ENCODE peak calls at places on chromosomes 2 and 18, in four cellular contexts. V is lower lobe of right lung, A is MM.1S, R is K562. X is an unnamed sample. For H3K36me3, the result is how much of the 10 kb centered on the place peaks cover.

GRCh38 chr2:55418512-55419235 is 982 bp downstream of the CCDC88A start:
- DNase-seq in V (no peak), A (no peak), R (peak), X (no peak)

GRCh38 chr2:133380991-133381390 is 187.3 kb downstream of the NCKAP5 start:
- DNase-seq in V (no peak), A (no peak), R (no peak), X (no peak)

GRCh38 chr2:83696838-83697237 is 762.2 kb downstream of the SUCLG1 start:
- DNase-seq in R (no peak), V (no peak), A (no peak), X (no peak)

GRCh38 chr2:128322651-128323491 is 4.2 kb upstream of the HS6ST1 start:
- DNase-seq in V (no peak), A (no peak), R (no peak), X (peak)

GRCh38 chr2:25615395-25615794 is 58.0 kb downstream of the DTNB start:
- DNase-seq in V (no peak), A (no peak), R (no peak), X (no peak)

GRCh38 chr18:36786686-36787085 is 42.1 kb downstream of the TPGS2 start:
- DNase-seq in R (no peak), V (peak), A (no peak), X (peak)

GRCh38 chr2:31987454-31987853 is 23.4 kb downstream of the MEMO1 start:
- DNase-seq in V (no peak), A (no peak), R (no peak), X (peak)

GRCh38 chr18:33761363-33761762 is 183.3 kb downstream of the ASXL3 start:
- DNase-seq in A (peak), R (no peak), V (no peak), X (no peak)

GRCh38 chr2:96970248-96970875 is 16.0 kb downstream of the FAM178B start:
- DNase-seq in R (no peak), V (peak), A (no peak), X (peak)

GRCh38 chr2:167190053-167190452 is 301.8 kb downstream of the XIRP2 start:
- DNase-seq in A (no peak), R (no peak), V (no peak), X (peak)

GRCh38 chr2:208031608-208032019 is 6.3 kb upstream of the PLEKHM3 start:
- DNase-seq in V (peak), R (no peak), A (no peak), X (no peak)

GRCh38 chr2:88181511-88181910 is 11.4 kb downstream of the THNSL2 start:
- DNase-seq in V (no peak), A (peak), R (no peak), X (no peak)

GRCh38 chr2:165064743-165065142 is 109.4 kb upstream of the SLC38A11 start:
- DNase-seq in A (no peak), R (no peak), V (no peak), X (no peak)

GRCh38 chr2:120773186-120773800 is 37.6 kb downstream of the GLI2 start:
- DNase-seq in R (no peak), A (no peak), V (peak), X (no peak)

GRCh38 chr2:120775261-120775660 is 39.6 kb downstream of the GLI2 start:
- DNase-seq in A (no peak), V (no peak), R (no peak), X (no peak)

GRCh38 chr2:120776649-120777048 is 41.0 kb downstream of the GLI2 start:
- DNase-seq in R (no peak), A (no peak), V (no peak), X (no peak)

GRCh38 chr2:120775801-120776589 is 40.3 kb downstream of the GLI2 start:
- DNase-seq in R (no peak), V (no peak), A (no peak), X (no peak)

GRCh38 chr2:120774557-120775160 is 39.0 kb downstream of the GLI2 start:
- DNase-seq in R (no peak), A (no peak), V (no peak), X (no peak)
- H3K36me3 ChIP-seq in R (under half), A (under half), V (under half), X (under half)

DNA sequence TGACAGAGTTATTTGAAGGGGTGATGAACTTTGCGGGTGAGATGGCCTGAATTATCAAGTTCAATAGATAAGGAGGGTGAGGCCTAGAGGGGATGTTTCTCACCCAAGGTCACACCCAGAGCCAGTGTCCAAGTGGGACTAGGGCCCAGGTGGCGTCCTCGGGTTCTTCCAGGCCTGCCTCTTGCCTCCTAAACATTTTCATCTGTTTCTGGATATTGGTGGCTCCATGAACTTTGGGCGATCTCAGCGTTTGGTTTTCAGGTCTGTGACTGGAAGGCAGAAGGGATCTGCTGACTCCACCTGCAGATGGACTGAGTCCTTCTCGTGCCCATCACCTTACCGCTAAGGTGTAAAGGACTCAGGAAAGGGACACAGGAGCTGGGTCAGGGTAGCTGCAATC is 137.3 kb downstream of the DDX1 start:
- DNase-seq in A (no peak), R (no peak), V (no peak), X (no peak)
- H3K36me3 ChIP-seq in A (under half), R (under half), V (under half), X (under half)

GRCh38 chr2:149018971-149019370 is 19.5 kb upstream of the LYPD6B start:
- DNase-seq in A (no peak), V (no peak), R (no peak), X (no peak)
- H3K36me3 ChIP-seq in A (under half), V (under half), R (under half), X (under half)

GRCh38 chr2:231167745-231168459 is 30.5 kb upstream of the ARMC9 start:
- DNase-seq in R (no peak), V (no peak), A (no peak), X (no peak)

GRCh38 chr2:231170058-231170457 is 28.4 kb upstream of the ARMC9 start:
- DNase-seq in R (no peak), A (no peak), V (no peak), X (peak)

GRCh38 chr2:231172020-231172419 is 26.4 kb upstream of the ARMC9 start:
- DNase-seq in V (no peak), A (no peak), R (no peak), X (peak)

GRCh38 chr2:231168460-231169139 is 29.8 kb upstream of the ARMC9 start:
- DNase-seq in R (no peak), V (no peak), A (no peak), X (no peak)

DNA sequence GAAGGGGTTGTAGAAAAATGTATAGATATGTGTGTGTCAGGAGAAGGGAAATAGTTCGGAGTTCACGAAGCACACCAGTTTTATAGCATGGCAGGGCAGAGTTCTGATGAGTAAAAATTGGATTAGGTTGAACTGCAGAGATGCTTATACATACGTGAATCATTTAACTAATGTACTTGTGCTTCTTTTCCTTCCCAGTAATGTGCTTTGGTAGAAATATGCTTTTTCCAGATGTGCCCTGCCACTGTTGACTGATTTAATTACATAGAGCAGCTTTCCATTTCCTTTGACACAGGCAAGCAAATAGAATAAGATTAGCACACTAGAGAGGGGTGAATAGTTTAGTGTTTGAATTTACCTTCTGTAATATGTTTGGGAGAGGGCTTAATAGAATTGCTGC is 29.0 kb upstream of the ARMC9 start:
- DNase-seq in A (no peak), R (no peak), V (no peak), X (no peak)
- H3K36me3 ChIP-seq in A (under half), R (half or more), V (half or more), X (under half)

DNA sequence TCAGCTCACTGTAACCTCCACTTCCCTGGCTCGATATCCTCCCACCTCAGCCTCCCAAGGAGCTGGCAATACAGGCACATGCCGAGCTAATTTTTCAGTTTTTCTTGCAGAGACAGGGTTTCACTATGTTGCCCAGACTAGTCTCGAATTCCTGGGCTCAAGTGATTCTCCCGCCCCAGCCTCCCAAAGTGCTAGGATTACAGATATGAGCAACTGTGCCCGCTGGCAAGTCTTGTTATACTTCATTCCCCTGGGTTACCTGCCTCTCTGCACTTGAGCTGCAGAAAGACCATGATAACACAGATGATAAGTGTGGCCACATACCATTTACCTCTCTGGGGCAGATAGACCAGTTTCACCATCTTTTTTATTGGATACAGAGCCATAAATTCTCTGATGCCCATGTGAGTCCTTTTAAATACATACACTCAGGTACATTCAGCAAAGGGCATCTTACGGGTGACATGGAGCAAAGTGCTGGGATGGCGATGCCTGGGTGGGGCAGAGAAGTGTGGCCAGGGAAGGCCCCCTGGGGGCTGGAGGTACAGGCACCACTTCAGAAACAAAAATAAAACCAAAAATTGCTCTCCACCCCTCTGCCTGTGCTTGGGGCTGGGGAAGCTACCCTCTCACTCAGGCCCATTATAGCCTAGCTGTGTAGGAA is 20.4 kb downstream of the CCT7 start:
- DNase-seq in V (no peak), A (no peak), R (no peak), X (peak)
- H3K36me3 ChIP-seq in V (half or more), A (under half), R (half or more), X (under half)

GRCh38 chr18:12359515-12359927 is 17.5 kb downstream of the AFG3L2 start:
- DNase-seq in A (no peak), V (no peak), R (no peak), X (no peak)
- H3K36me3 ChIP-seq in A (under half), V (half or more), R (half or more), X (half or more)

GRCh38 chr2:218229239-218229638 is 12.2 kb downstream of the ARPC2 start:
- DNase-seq in A (peak), R (no peak), V (no peak), X (peak)
- H3K36me3 ChIP-seq in A (under half), R (half or more), V (half or more), X (half or more)

GRCh38 chr2:192957425-192957824 is 762.7 kb upstream of the TMEFF2 start:
- DNase-seq in A (no peak), R (no peak), V (no peak), X (no peak)
- H3K36me3 ChIP-seq in A (under half), R (under half), V (under half), X (under half)

GRCh38 chr18:64851796-64852195 is 702.9 kb upstream of the LINC00305 start:
- DNase-seq in A (no peak), V (no peak), R (no peak), X (no peak)
- H3K36me3 ChIP-seq in A (under half), V (under half), R (under half), X (under half)

X was measured in osteoblast.